ENCODE peak calls at places on chromosome 21, in seven cellular contexts. A, M, S, Q, L, Z and G are unnamed samples.

GRCh38 chr21:33981341-33982101 is 65.9 kb upstream of the ATP5PO start:
- DNase-seq in A (no peak), M (no peak), S (no peak), Q (peak), L (no peak), Z (no peak), G (no peak)

GRCh38 chr21:35924714-35925301 is 135.5 kb downstream of the SETD4 start:
- DNase-seq in A (peak), M (no peak), S (no peak), Q (no peak), L (no peak), Z (no peak), G (no peak)

GRCh38 chr21:28099296-28099695 is 893.4 kb downstream of the LTN1 start:
- DNase-seq in A (peak), M (no peak), S (no peak), Q (peak), L (no peak), Z (no peak), G (no peak)

GRCh38 chr21:35316456-35316855 is 267.4 kb upstream of the RUNX1 start:
- DNase-seq in A (no peak), M (no peak), S (no peak), Q (no peak), L (no peak), Z (no peak), G (no peak)

GRCh38 chr21:45009616-45010015 is 64.8 kb upstream of the ADARB1 start:
- DNase-seq in A (no peak), M (no peak), S (no peak), Q (no peak), L (no peak), Z (no peak), G (no peak)

GRCh38 chr21:43345746-43346409 is 81.1 kb downstream of the SIK1 start:
- DNase-seq in A (peak), M (no peak), S (no peak), Q (no peak), L (no peak), Z (no peak), G (no peak)

GRCh38 chr21:36087362-36088138 is 17.7 kb downstream of the CBR1 start:
- DNase-seq in A (no peak), M (no peak), S (no peak), Q (no peak), L (no peak), Z (no peak), G (no peak)

GRCh38 chr21:31604591-31605190 is 54.8 kb upstream of the SOD1 start:
- DNase-seq in A (peak), M (peak), S (peak), Q (peak), L (peak), Z (peak), G (peak)

GRCh38 chr21:44579056-44579832 is 1.2 kb downstream of the KRTAP10-5 start:
- DNase-seq in A (no peak), M (no peak), S (no peak), Q (no peak), L (no peak), Z (no peak), G (no peak)